ENCODE peak calls at places on chromosomes 11 and 22, in ten cellular contexts. C is CD8-positive, alpha-beta T cell; M is H7; T is epithelial cell of prostate; I is GOT3; G is RCC 7860; J is hypothalamus; K is choroid plexus epithelial cell; S is activated CD4-positive, alpha-beta memory T cell treated with anti-CD3 and anti-CD28 coated beads for 36 hours; F is H1. R is an unnamed sample.

GRCh38 chr11:45853616-45854219 is 6.4 kb downstream of the CRY2 start:
- DNase-seq in C (no peak), M (no peak), T (no peak), I (no peak), G (no peak), J (no peak), K (no peak), S (no peak), F (no peak), R (no peak)

GRCh38 chr22:38524434-38524833 is 18.3 kb upstream of the DDX17 start:
- DNase-seq in C (no peak), M (no peak), T (no peak), I (no peak), G (no peak), J (no peak), K (no peak), S (no peak), F (peak; percentile 2), R (no peak)

GRCh38 chr11:57161351-57161750 is 20.4 kb upstream of the LRRC55 start:
- DNase-seq in C (no peak), M (no peak), T (no peak), I (no peak), G (no peak), J (no peak), K (no peak), S (no peak), F (no peak), R (no peak)

GRCh38 chr11:33018005-33018404 is 2.3 kb downstream of the DEPDC7 start:
- DNase-seq in C (no peak), M (no peak), T (no peak), I (no peak), G (no peak), J (no peak), K (no peak), S (no peak), F (no peak), R (no peak)

GRCh38 chr11:43925932-43926505 is 16.4 kb upstream of the C11orf96 start:
- DNase-seq in C (no peak), M (peak; percentile 30), T (no peak), I (no peak), G (no peak), J (no peak), K (no peak), S (no peak), F (no peak), R (no peak)

GRCh38 chr11:126495806-126496205 is 140.3 kb downstream of the ST3GAL4 start:
- DNase-seq in C (no peak), M (no peak), T (no peak), I (no peak), G (no peak), J (no peak), K (no peak), S (no peak), F (no peak), R (no peak)

GRCh38 chr11:10550988-10551657 is 10.1 kb upstream of the RNF141 start:
- DNase-seq in C (no peak), M (no peak), T (no peak), I (no peak), G (no peak), J (no peak), K (no peak), S (no peak), F (no peak), R (no peak)

GRCh38 chr22:42990131-42990838 is 24.7 kb downstream of the PACSIN2 start:
- DNase-seq in C (no peak), M (no peak), T (peak; percentile 77), I (no peak), G (peak; percentile 82), J (no peak), K (peak; percentile 87), S (no peak), F (no peak), R (peak; percentile 86)

GRCh38 chr11:88434333-88434976 is 96.9 kb upstream of the CTSC start:
- DNase-seq in C (no peak), M (no peak), T (no peak), I (no peak), G (no peak), J (no peak), K (no peak), S (no peak), F (no peak), R (no peak)

GRCh38 chr11:62500066-62501035 is 46.3 kb downstream of the AHNAK start:
- DNase-seq in C (no peak), M (peak; percentile 64), T (peak; percentile 99), I (no peak), G (no peak), J (no peak), K (no peak), S (no peak), F (no peak), R (no peak)

GRCh38 chr11:17171342-17171741 is 36.4 kb downstream of the PIK3C2A start:
- DNase-seq in C (no peak), M (no peak), T (no peak), I (no peak), G (peak; percentile 43), J (no peak), K (peak; percentile 70), S (no peak), F (no peak), R (peak; percentile 14)

GRCh38 chr22:17903564-17904295 is 120.6 kb downstream of the MICAL3 start:
- DNase-seq in C (no peak), M (peak; percentile 74), T (no peak), I (no peak), G (no peak), J (no peak), K (no peak), S (no peak), F (peak; percentile 54), R (no peak)

GRCh38 chr11:121323208-121323607 is 30.6 kb downstream of the SC5D start:
- DNase-seq in C (no peak), M (peak; percentile 23), T (no peak), I (no peak), G (no peak), J (no peak), K (no peak), S (no peak), F (no peak), R (no peak)

GRCh38 chr11:19076744-19077589 is 16.4 kb upstream of the MRGPRX2 start:
- DNase-seq in C (peak; percentile 61), M (peak; percentile 76), T (no peak), I (no peak), G (peak; percentile 16), J (peak; percentile 21), K (peak; percentile 61), S (peak; percentile 78), F (peak; percentile 91), R (no peak)

GRCh38 chr11:13098067-13098466 is 89.0 kb downstream of the RASSF10 start:
- DNase-seq in C (no peak), M (peak; percentile 29), T (peak; percentile 83), I (no peak), G (no peak), J (peak; percentile 57), K (no peak), S (no peak), F (no peak), R (no peak)

GRCh38 chr11:69232821-69233760 is 60.9 kb upstream of the MYEOV start:
- DNase-seq in C (no peak), M (no peak), T (no peak), I (no peak), G (no peak), J (no peak), K (no peak), S (peak; percentile 5), F (no peak), R (no peak)

GRCh38 chr11:108963118-108963517 is 298.2 kb downstream of the DDX10 start:
- DNase-seq in C (no peak), M (no peak), T (no peak), I (no peak), G (no peak), J (no peak), K (peak; percentile 44), S (no peak), F (no peak), R (no peak)

GRCh38 chr11:44960200-44960845 is 9.6 kb upstream of the TP53I11 start:
- DNase-seq in C (no peak), M (peak; percentile 63), T (no peak), I (no peak), G (no peak), J (no peak), K (no peak), S (no peak), F (no peak), R (no peak)

GRCh38 chr11:67138922-67139321 is 19.9 kb downstream of the KDM2A start:
- DNase-seq in C (no peak), M (no peak), T (no peak), I (no peak), G (no peak), J (no peak), K (no peak), S (no peak), F (no peak), R (no peak)

GRCh38 chr11:3161720-3162409 is 3.2 kb downstream of the OSBPL5 start:
- DNase-seq in C (no peak), M (peak; percentile 23), T (no peak), I (no peak), G (no peak), J (no peak), K (no peak), S (no peak), F (no peak), R (no peak)

GRCh38 chr11:86518211-86518610 is 143.5 kb downstream of the CCDC81 start:
- DNase-seq in C (no peak), M (no peak), T (no peak), I (no peak), G (no peak), J (no peak), K (no peak), S (no peak), F (no peak), R (no peak)

GRCh38 chr11:68924073-68924925 is 20.6 kb downstream of the IGHMBP2 start:
- DNase-seq in C (no peak), M (no peak), T (no peak), I (no peak), G (no peak), J (no peak), K (peak; percentile 42), S (no peak), F (no peak), R (no peak)

GRCh38 chr22:48857202-48857805 is 970.4 kb downstream of the BRD1 start:
- DNase-seq in C (no peak), M (no peak), T (no peak), I (no peak), G (no peak), J (no peak), K (no peak), S (no peak), F (no peak), R (no peak)

GRCh38 chr11:19680824-19681368 is 31.7 kb upstream of the NAV2 start:
- DNase-seq in C (no peak), M (no peak), T (no peak), I (no peak), G (no peak), J (no peak), K (no peak), S (no peak), F (no peak), R (no peak)

GRCh38 chr22:17717708-17718107 is 56.6 kb downstream of the BID start:
- DNase-seq in C (no peak), M (no peak), T (no peak), I (no peak), G (no peak), J (no peak), K (peak; percentile 66), S (no peak), F (no peak), R (no peak)

GRCh38 chr11:113664981-113665710 is 41.0 kb downstream of the TMPRSS5 start:
- DNase-seq in C (no peak), M (no peak), T (no peak), I (no peak), G (peak; percentile 39), J (no peak), K (no peak), S (no peak), F (no peak), R (no peak)

GRCh38 chr22:31561238-31561887 is 65.0 kb downstream of the SFI1 start:
- DNase-seq in C (peak; percentile 23), M (peak; percentile 86), T (peak; percentile 29), I (no peak), G (peak; percentile 52), J (peak; percentile 35), K (peak; percentile 93), S (peak; percentile 74), F (peak; percentile 89), R (peak; percentile 41)

GRCh38 chr22:42444060-42444904 is 12.1 kb upstream of the NFAM1 start:
- DNase-seq in C (peak; percentile 73), M (peak; percentile 97), T (peak; percentile 49), I (peak; percentile 43), G (peak; percentile 36), J (peak; percentile 71), K (peak; percentile 93), S (peak; percentile 90), F (peak; percentile 97), R (peak; percentile 52)